ENCODE peak calls at places on chromosomes 3 and 15, in five cellular contexts. Y, Q, F, X and M are unnamed samples.

GRCh38 chr3:81516042-81516441 is 245.4 kb downstream of the GBE1 start:
- DNase-seq in Y (no peak), Q (no peak), F (no peak), X (no peak), M (no peak)

GRCh38 chr3:96843505-96844203 is 29.3 kb downstream of the EPHA6 start:
- DNase-seq in Y (no peak), Q (no peak), F (no peak), X (no peak), M (no peak)

GRCh38 chr3:53794597-53794996 is 51.6 kb downstream of the CHDH start:
- DNase-seq in Y (no peak), Q (no peak), F (no peak), X (no peak), M (no peak)

GRCh38 chr3:41188291-41188690 is 11.0 kb upstream of the CTNNB1 start:
- DNase-seq in Y (no peak), Q (no peak), F (no peak), X (no peak), M (no peak)

GRCh38 chr3:180250172-180250571 is 213.4 kb upstream of the PEX5L start:
- DNase-seq in Y (no peak), Q (no peak), F (no peak), X (no peak), M (no peak)

GRCh38 chr15:95429345-95429744 is 901.2 kb upstream of the NR2F2 start:
- DNase-seq in Y (no peak), Q (no peak), F (no peak), X (no peak), M (no peak)

GRCh38 chr3:157127831-157128767 is 31.8 kb downstream of the CCNL1 start:
- DNase-seq in Y (no peak), Q (peak; percentile 78), F (no peak), X (peak; percentile 27), M (peak; percentile 50)

GRCh38 chr3:46564190-46565112 is 1.7 kb downstream of the LRRC2 start:
- DNase-seq in Y (peak; percentile 41), Q (no peak), F (no peak), X (no peak), M (no peak)

GRCh38 chr3:159664011-159664410 is 324.6 kb upstream of the IL12A start:
- DNase-seq in Y (no peak), Q (no peak), F (no peak), X (no peak), M (peak; percentile 20)

GRCh38 chr3:184338538-184338945 is 1.1 kb downstream of the FAM131A start:
- DNase-seq in Y (peak; percentile 86), Q (no peak), F (no peak), X (no peak), M (no peak)

GRCh38 chr3:177679568-177680441 is 482.5 kb upstream of the TBL1XR1 start:
- DNase-seq in Y (no peak), Q (no peak), F (no peak), X (no peak), M (no peak)

GRCh38 chr3:146747928-146748327 is 142.8 kb upstream of the PLSCR5 start:
- DNase-seq in Y (no peak), Q (no peak), F (no peak), X (no peak), M (peak; percentile 10)

GRCh38 chr3:194494951-194495374 is 8.2 kb upstream of the ATP13A3 start:
- DNase-seq in Y (no peak), Q (peak; percentile 89), F (no peak), X (no peak), M (no peak)

GRCh38 chr3:22378869-22379268 is 627.9 kb upstream of the ZNF385D start:
- DNase-seq in Y (no peak), Q (no peak), F (no peak), X (no peak), M (no peak)

GRCh38 chr3:77513541-77513940 is 473.6 kb downstream of the ROBO2 start:
- DNase-seq in Y (no peak), Q (no peak), F (no peak), X (no peak), M (no peak)

GRCh38 chr15:35925634-35926380 is 379.8 kb upstream of the DPH6 start:
- DNase-seq in Y (no peak), Q (no peak), F (no peak), X (no peak), M (no peak)

GRCh38 chr3:50345008-50345407 is 524 bp downstream of the ZMYND10 start:
- DNase-seq in Y (no peak), Q (no peak), F (no peak), X (no peak), M (no peak)

GRCh38 chr15:69225355-69226027 is 65.1 kb downstream of the GLCE start:
- DNase-seq in Y (no peak), Q (peak; percentile 49), F (no peak), X (no peak), M (peak; percentile 14)

GRCh38 chr15:45544266-45545023 is 21.9 kb upstream of the SLC30A4 start:
- DNase-seq in Y (no peak), Q (no peak), F (no peak), X (no peak), M (no peak)

GRCh38 chr3:191966556-191966955 is 505.6 kb downstream of the PYDC2 start:
- DNase-seq in Y (no peak), Q (no peak), F (no peak), X (no peak), M (no peak)

GRCh38 chr15:39969871-39970270 is 36.0 kb downstream of the EIF2AK4 start:
- DNase-seq in Y (no peak), Q (no peak), F (no peak), X (no peak), M (no peak)

GRCh38 chr3:98945006-98945626 is 43.6 kb upstream of the DCBLD2 start:
- DNase-seq in Y (no peak), Q (no peak), F (no peak), X (no peak), M (no peak)

GRCh38 chr3:99429501-99429900 is 208.9 kb upstream of the COL8A1 start:
- DNase-seq in Y (no peak), Q (no peak), F (no peak), X (no peak), M (no peak)

GRCh38 chr15:55721554-55722185 is 21.3 kb downstream of the PRTG start:
- DNase-seq in Y (no peak), Q (no peak), F (no peak), X (no peak), M (no peak)

GRCh38 chr3:70554170-70554569 is 241.7 kb upstream of the MDFIC2 start:
- DNase-seq in Y (no peak), Q (no peak), F (no peak), X (no peak), M (no peak)
- TF ChIP-seq KDM1A in Y (no peak), Q (no peak), F (no peak), X (no peak), M (no peak)

GRCh38 chr3:13111173-13111873 is 38.1 kb upstream of the IQSEC1 start:
- DNase-seq in Y (no peak), Q (no peak), F (no peak), X (no peak), M (no peak)
- TF ChIP-seq KDM1A in Y (no peak), Q (no peak), F (no peak), X (no peak), M (no peak)

GRCh38 chr3:64443553-64444331 is 218.5 kb upstream of the PRICKLE2 start:
- DNase-seq in Y (no peak), Q (no peak), F (no peak), X (no peak), M (no peak)
- TF ChIP-seq KDM1A in Y (no peak), Q (no peak), F (no peak), X (no peak), M (no peak)

GRCh38 chr15:64911317-64912186 is at the start of gene ANKDD1A:
- DNase-seq in Y (peak; percentile 90), Q (no peak), F (no peak), X (peak; percentile 75), M (peak; percentile 94)
- TF ChIP-seq KDM1A in Y (no peak), Q (no peak), F (no peak), X (no peak), M (no peak)

DNA sequence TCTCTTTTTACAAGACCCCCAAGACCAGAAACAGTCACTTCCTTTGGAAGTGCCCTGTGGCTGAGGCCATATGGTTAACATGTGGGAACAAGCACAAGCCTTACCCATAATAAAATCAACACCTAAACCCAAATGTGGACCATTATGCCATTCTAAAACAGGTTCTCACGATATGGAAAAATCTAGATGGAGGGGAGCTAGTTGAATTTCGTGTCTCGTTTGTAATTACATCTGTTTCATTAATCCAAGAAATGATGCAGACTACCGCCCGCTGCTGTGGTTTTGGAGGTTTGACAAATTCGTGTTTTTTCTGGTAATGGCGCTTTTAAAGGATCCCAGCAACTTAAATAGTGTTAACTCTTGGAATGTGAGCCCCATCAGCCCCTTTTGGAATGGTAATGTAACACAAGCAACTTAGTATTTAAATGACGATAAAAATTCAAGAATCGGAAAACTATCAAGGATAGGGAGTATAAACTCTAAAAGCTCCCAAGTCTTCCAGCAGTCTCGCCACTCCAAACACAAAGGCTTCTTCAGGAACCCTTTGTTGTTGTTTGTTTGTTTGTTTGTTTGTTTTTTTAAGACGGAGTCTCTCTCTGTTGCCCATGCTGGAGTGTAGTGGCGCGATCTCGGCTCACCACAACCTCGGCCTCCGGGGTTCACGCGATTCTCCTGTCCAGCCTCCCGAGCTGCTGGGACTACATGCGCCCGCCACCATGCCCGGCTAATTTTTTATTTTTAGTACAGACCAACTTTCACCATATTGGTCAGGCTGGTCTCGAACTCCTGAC is 1.1 kb downstream of the CNBP start:
- DNase-seq in Y (no peak), Q (no peak), F (no peak), X (no peak), M (no peak)
- TF ChIP-seq KDM1A in Y (no peak), Q (no peak), F (no peak), X (no peak), M (no peak)

DNA sequence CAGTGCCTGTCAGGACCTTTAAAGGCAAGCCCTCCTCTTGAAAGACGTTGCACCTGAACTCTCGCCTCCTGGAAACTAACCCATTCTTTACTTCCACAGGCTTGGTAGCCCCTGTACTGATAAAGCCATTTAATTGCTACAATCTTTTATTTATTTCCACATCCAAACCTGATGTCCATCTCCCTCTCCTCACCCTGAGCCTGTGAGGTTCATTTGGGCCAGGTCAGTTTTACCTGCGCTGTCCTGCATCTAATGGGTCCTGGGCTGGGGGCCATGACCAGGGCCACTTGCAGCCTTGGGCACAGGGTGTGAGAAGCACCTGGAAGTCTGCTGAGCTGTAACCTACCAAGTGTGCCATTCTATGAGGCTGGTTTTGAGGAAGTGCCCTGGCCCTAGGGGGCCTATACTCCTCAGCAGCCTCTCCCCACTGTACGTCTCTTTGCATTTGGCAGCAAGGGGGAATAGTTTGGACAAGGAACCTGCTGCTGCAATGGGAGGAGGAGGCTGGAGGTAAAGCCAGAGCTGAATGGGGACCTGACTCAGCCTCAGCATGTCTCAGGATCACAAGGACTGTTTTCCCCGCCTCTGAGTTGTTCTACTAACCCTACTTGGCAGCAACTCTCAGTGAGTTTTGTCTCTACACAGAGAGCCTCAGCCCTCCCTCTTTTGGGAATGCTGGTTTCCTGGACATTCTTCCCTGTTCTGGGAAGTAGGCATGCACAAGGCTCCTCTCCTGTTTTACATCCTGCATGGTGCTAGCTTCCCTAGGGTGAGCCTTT is 53.8 kb downstream of the WDR76 start:
- DNase-seq in Y (no peak), Q (no peak), F (no peak), X (no peak), M (no peak)
- TF ChIP-seq KDM1A in Y (no peak), Q (no peak), F (no peak), X (no peak), M (no peak)